ENCODE peak calls at places on chromosome 21, in six cellular contexts. M is adrenal gland, U is thoracic aorta, P is H9, X is stomach, D is fibroblast of mammary gland. N is an unnamed sample.

GRCh38 chr21:42245348-42246185 is 26.6 kb downstream of the ABCG1 start:
- DNase-seq in M (peak), U (no peak), P (peak), X (no peak), D (no peak), N (no peak)

GRCh38 chr21:42082501-42083360 is 11.6 kb downstream of the UMODL1 start:
- DNase-seq in M (no peak), U (no peak), P (no peak), X (no peak), D (no peak), N (no peak)

GRCh38 chr21:41777934-41778815 is 11.3 kb upstream of the RIPK4 start:
- DNase-seq in M (peak), U (peak), P (peak), X (peak), D (peak), N (no peak)

GRCh38 chr21:33670076-33670475 is 27.8 kb downstream of the ITSN1 start:
- DNase-seq in M (no peak), U (no peak), P (no peak), X (no peak), D (peak), N (no peak)

GRCh38 chr21:42060166-42060565 is 11.0 kb upstream of the UMODL1 start:
- DNase-seq in M (no peak), U (no peak), P (no peak), X (no peak), D (no peak), N (no peak)

GRCh38 chr21:36693144-36694040 is 5.5 kb upstream of the SIM2 start:
- DNase-seq in M (no peak), U (no peak), P (peak), X (no peak), D (no peak), N (peak)

GRCh38 chr21:17613242-17613676 is 558 bp upstream of the BTG3 start:
- DNase-seq in M (peak), U (peak), P (no peak), X (peak), D (peak), N (peak)

GRCh38 chr21:33762798-33763572 is 120.7 kb downstream of the ITSN1 start:
- DNase-seq in M (no peak), U (no peak), P (no peak), X (no peak), D (peak), N (no peak)

GRCh38 chr21:34874689-34875513 is 174.2 kb downstream of the RUNX1 start:
- DNase-seq in M (no peak), U (no peak), P (no peak), X (no peak), D (no peak), N (peak)

GRCh38 chr21:15495965-15496364 is 233.8 kb upstream of the USP25 start:
- DNase-seq in M (no peak), U (no peak), P (no peak), X (no peak), D (peak), N (no peak)

GRCh38 chr21:19458295-19458694 is 1054.7 kb upstream of the TMPRSS15 start:
- DNase-seq in M (no peak), U (no peak), P (no peak), X (no peak), D (no peak), N (no peak)

GRCh38 chr21:36773995-36774394 is 75.1 kb downstream of the SIM2 start:
- DNase-seq in M (no peak), U (no peak), P (no peak), X (no peak), D (no peak), N (no peak)

GRCh38 chr21:22063140-22063539 is 1064.9 kb downstream of the NCAM2 start:
- DNase-seq in M (no peak), U (no peak), P (no peak), X (no peak), D (no peak), N (no peak)

GRCh38 chr21:27795418-27795817 is 828.5 kb upstream of the ADAMTS5 start:
- DNase-seq in M (no peak), U (no peak), P (no peak), X (no peak), D (no peak), N (no peak)

GRCh38 chr21:18522181-18522771 is 118.7 kb upstream of the TMPRSS15 start:
- DNase-seq in M (no peak), U (no peak), P (no peak), X (no peak), D (no peak), N (no peak)

GRCh38 chr21:35294231-35294898 is 245.3 kb upstream of the RUNX1 start:
- DNase-seq in M (no peak), U (no peak), P (no peak), X (peak), D (no peak), N (no peak)

GRCh38 chr21:37225440-37225839 is 41.7 kb downstream of the VPS26C start:
- DNase-seq in M (no peak), U (no peak), P (no peak), X (no peak), D (no peak), N (no peak)

GRCh38 chr21:36005018-36005417 is 55.3 kb downstream of the SETD4 start:
- DNase-seq in M (no peak), U (no peak), P (no peak), X (no peak), D (peak), N (no peak)

GRCh38 chr21:33036430-33037162 is 10.9 kb downstream of the OLIG2 start:
- DNase-seq in M (no peak), U (no peak), P (no peak), X (peak), D (peak), N (no peak)

GRCh38 chr21:32981096-32981495 is 44.6 kb upstream of the OLIG2 start:
- DNase-seq in M (no peak), U (no peak), P (no peak), X (no peak), D (no peak), N (no peak)

GRCh38 chr21:17784604-17785402 is 34.4 kb downstream of the C21orf91 start:
- DNase-seq in M (no peak), U (no peak), P (no peak), X (no peak), D (no peak), N (peak)

GRCh38 chr21:40563845-40564717 is 282.9 kb downstream of the DSCAM start:
- DNase-seq in M (no peak), U (no peak), P (no peak), X (no peak), D (no peak), N (no peak)

GRCh38 chr21:14989359-14989758 is 75.4 kb downstream of the NRIP1 start:
- DNase-seq in M (no peak), U (no peak), P (no peak), X (no peak), D (peak), N (no peak)

GRCh38 chr21:45612096-45613019 is 31.2 kb upstream of the PCBP3 start:
- DNase-seq in M (no peak), U (no peak), P (peak), X (no peak), D (peak), N (no peak)

GRCh38 chr21:35172231-35172630 is 123.1 kb upstream of the RUNX1 start:
- DNase-seq in M (no peak), U (no peak), P (no peak), X (no peak), D (no peak), N (no peak)

GRCh38 chr21:46622226-46622625 is 13.2 kb upstream of the PRMT2 start:
- DNase-seq in M (no peak), U (no peak), P (no peak), X (no peak), D (no peak), N (no peak)

GRCh38 chr21:35066824-35067223 is 17.7 kb upstream of the RUNX1 start:
- DNase-seq in M (no peak), U (no peak), P (no peak), X (no peak), D (no peak), N (no peak)

GRCh38 chr21:35508389-35508888 is 459.3 kb upstream of the RUNX1 start:
- DNase-seq in M (peak), U (peak), P (peak), X (peak), D (peak), N (no peak)

GRCh38 chr21:35234725-35235124 is 185.6 kb upstream of the RUNX1 start:
- DNase-seq in M (no peak), U (no peak), P (no peak), X (no peak), D (no peak), N (no peak)

GRCh38 chr21:37176716-37177115 is 90.4 kb downstream of the VPS26C start:
- DNase-seq in M (no peak), U (no peak), P (no peak), X (peak), D (peak), N (no peak)

GRCh38 chr21:33434770-33435360 is 31.7 kb downstream of the IFNGR2 start:
- DNase-seq in M (no peak), U (no peak), P (no peak), X (no peak), D (peak), N (peak)

GRCh38 chr21:36446296-36446695 is 33.6 kb downstream of the CLDN14 start:
- DNase-seq in M (no peak), U (no peak), P (no peak), X (no peak), D (peak), N (no peak)

GRCh38 chr21:41318218-41318617 is 1.6 kb downstream of the FAM3B start:
- DNase-seq in M (no peak), U (no peak), P (no peak), X (no peak), D (no peak), N (no peak)

GRCh38 chr21:14993072-14993471 is 71.7 kb downstream of the NRIP1 start:
- DNase-seq in M (no peak), U (no peak), P (no peak), X (no peak), D (no peak), N (no peak)

DNA sequence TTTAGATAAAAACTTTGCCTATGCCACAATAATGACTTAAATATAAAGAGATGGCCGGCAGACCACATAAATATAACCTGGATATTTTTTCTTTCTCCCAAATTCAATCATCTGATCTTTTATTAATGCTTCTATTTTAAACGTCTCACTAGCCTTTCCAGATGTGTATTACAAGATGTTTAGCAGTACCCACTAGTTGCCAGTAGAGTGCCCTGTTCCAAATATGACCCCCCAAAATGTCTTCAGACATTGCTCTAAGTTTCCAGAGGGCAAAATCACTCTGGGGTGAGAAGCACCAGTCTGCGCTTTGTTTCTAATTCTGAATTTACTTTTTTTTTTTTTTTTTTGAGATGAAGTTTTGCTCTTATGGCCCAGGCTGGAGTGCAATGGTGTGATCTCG is 268.1 kb downstream of the GRIK1 start:
- DNase-seq in M (no peak), U (no peak), P (no peak), X (no peak), D (no peak), N (no peak)
- TF ChIP-seq CTCF in M (no peak), U (no peak), P (peak), X (no peak), D (no peak), N (no peak)

GRCh38 chr21:38804617-38805281 is 980 bp upstream of the ETS2 start:
- DNase-seq in M (peak), U (no peak), P (peak), X (peak), D (peak), N (peak)
- TF ChIP-seq CTCF in M (peak), U (peak), P (peak), X (peak), D (peak), N (peak)

GRCh38 chr21:31142600-31142999 is 104.3 kb upstream of the KRTAP19-8 start:
- DNase-seq in M (no peak), U (no peak), P (no peak), X (no peak), D (no peak), N (no peak)
- TF ChIP-seq CTCF in M (no peak), U (no peak), P (peak), X (no peak), D (no peak), N (no peak)

GRCh38 chr21:43361127-43361492 is 65.8 kb downstream of the SIK1 start:
- DNase-seq in M (no peak), U (no peak), P (no peak), X (no peak), D (peak), N (no peak)
- TF ChIP-seq CTCF in M (no peak), U (no peak), P (no peak), X (no peak), D (no peak), N (no peak)

GRCh38 chr21:44438531-44439210 is 16.6 kb upstream of the LRRC3 start:
- DNase-seq in M (no peak), U (no peak), P (no peak), X (peak), D (no peak), N (no peak)

GRCh38 chr21:44437696-44438431 is 17.4 kb upstream of the LRRC3 start:
- DNase-seq in M (no peak), U (no peak), P (no peak), X (no peak), D (no peak), N (no peak)

GRCh38 chr21:44436111-44436611 is 19.1 kb upstream of the LRRC3 start:
- DNase-seq in M (no peak), U (no peak), P (peak), X (no peak), D (no peak), N (no peak)

GRCh38 chr21:44437371-44437695 is 18.0 kb upstream of the LRRC3 start:
- DNase-seq in M (no peak), U (no peak), P (no peak), X (no peak), D (no peak), N (no peak)

GRCh38 chr21:44436958-44437357 is 18.4 kb upstream of the LRRC3 start:
- DNase-seq in M (no peak), U (no peak), P (peak), X (no peak), D (no peak), N (no peak)
- TF ChIP-seq CTCF in M (no peak), U (no peak), P (no peak), X (no peak), D (no peak), N (no peak)

GRCh38 chr21:30769724-30770431 is 14.7 kb upstream of the KRTAP21-1 start:
- DNase-seq in M (no peak), U (no peak), P (no peak), X (no peak), D (no peak), N (no peak)
- TF ChIP-seq CTCF in M (no peak), U (no peak), P (no peak), X (no peak), D (no peak), N (no peak)

GRCh38 chr21:26087223-26087918 is 83.2 kb downstream of the APP start:
- DNase-seq in M (no peak), U (no peak), P (no peak), X (no peak), D (no peak), N (no peak)

GRCh38 chr21:26095131-26095530 is 75.4 kb downstream of the APP start:
- DNase-seq in M (no peak), U (no peak), P (no peak), X (no peak), D (peak), N (no peak)

GRCh38 chr21:26093094-26093493 is 77.5 kb downstream of the APP start:
- DNase-seq in M (no peak), U (no peak), P (no peak), X (no peak), D (peak), N (no peak)

GRCh38 chr21:26089730-26090129 is 80.8 kb downstream of the APP start:
- DNase-seq in M (no peak), U (no peak), P (no peak), X (no peak), D (no peak), N (no peak)

GRCh38 chr21:26091480-26092018 is 79.0 kb downstream of the APP start:
- DNase-seq in M (no peak), U (no peak), P (no peak), X (no peak), D (no peak), N (no peak)
- TF ChIP-seq CTCF in M (no peak), U (no peak), P (peak), X (no peak), D (peak), N (no peak)

GRCh38 chr21:39454949-39455668 is 3.3 kb downstream of the SH3BGR start:
- DNase-seq in M (no peak), U (no peak), P (no peak), X (no peak), D (no peak), N (no peak)

GRCh38 chr21:39452965-39453332 is 1.2 kb downstream of the SH3BGR start:
- DNase-seq in M (no peak), U (no peak), P (no peak), X (no peak), D (no peak), N (no peak)

GRCh38 chr21:39452207-39452964 is 616 bp downstream of the SH3BGR start:
- DNase-seq in M (no peak), U (no peak), P (no peak), X (no peak), D (peak), N (no peak)

GRCh38 chr21:39453571-39454179 is 1.9 kb downstream of the SH3BGR start:
- DNase-seq in M (no peak), U (no peak), P (no peak), X (no peak), D (no peak), N (no peak)

DNA sequence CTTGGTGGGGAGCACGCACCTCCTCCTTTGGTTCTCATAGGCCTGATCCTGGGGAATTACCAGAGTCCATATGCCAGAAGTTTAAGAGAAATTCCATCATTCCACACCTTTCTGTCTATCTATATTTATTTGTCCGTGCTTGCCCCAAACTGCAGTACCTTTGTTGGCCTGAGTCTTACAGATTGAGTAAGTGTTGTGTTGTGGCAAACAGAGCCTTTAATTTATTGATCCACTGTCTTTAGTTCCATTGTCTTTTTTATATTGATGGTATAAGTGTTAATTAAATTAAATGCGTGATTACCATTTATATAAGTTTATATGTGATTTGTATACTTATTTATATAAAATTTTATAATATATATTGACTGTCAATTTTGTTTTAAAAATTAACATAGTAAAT is 4.9 kb downstream of the SH3BGR start:
- DNase-seq in M (no peak), U (no peak), P (no peak), X (no peak), D (no peak), N (no peak)
- TF ChIP-seq CTCF in M (peak), U (peak), P (peak), X (no peak), D (peak), N (no peak)